ENCODE peak calls at places on chromosomes 4 and X, in nine cellular contexts. R, W, E, K, S, L, B, I and O are unnamed samples.

GRCh38 chr4:118813561-118813960 is 22.4 kb downstream of the SEC24D start:
- DNase-seq in R (no peak), W (no peak), E (no peak), K (no peak), S (no peak), L (no peak), B (no peak), I (no peak), O (no peak)

GRCh38 chr4:126772662-126773061 is 860.1 kb upstream of the INTU start:
- DNase-seq in R (no peak), W (no peak), E (no peak), K (no peak), S (no peak), L (no peak), B (no peak), I (no peak), O (no peak)

GRCh38 chr4:185587444-185588161 is 52.3 kb upstream of the PDLIM3 start:
- DNase-seq in R (peak), W (peak), E (no peak), K (peak), S (no peak), L (no peak), B (no peak), I (peak), O (peak)

GRCh38 chrX:63664741-63665140 is 120.3 kb downstream of the ARHGEF9 start:
- DNase-seq in R (no peak), W (no peak), E (no peak), K (no peak), S (no peak), L (no peak), B (no peak), I (no peak), O (no peak)

GRCh38 chrX:56833626-56834025 is 104.6 kb downstream of the NBDY start:
- DNase-seq in R (no peak), W (no peak), E (no peak), K (no peak), S (peak), L (no peak), B (no peak), I (no peak), O (no peak)

GRCh38 chr4:80811413-80811812 is 219.1 kb upstream of the BMP3 start:
- DNase-seq in R (no peak), W (no peak), E (no peak), K (no peak), S (no peak), L (no peak), B (no peak), I (no peak), O (no peak)

GRCh38 chr4:125639182-125639621 is 324.4 kb downstream of the FAT4 start:
- DNase-seq in R (no peak), W (no peak), E (no peak), K (peak), S (no peak), L (no peak), B (no peak), I (no peak), O (no peak)

GRCh38 chr4:106978046-106978774 is 57.9 kb downstream of the DKK2 start:
- DNase-seq in R (no peak), W (no peak), E (no peak), K (no peak), S (no peak), L (no peak), B (no peak), I (no peak), O (no peak)